ENCODE peak calls at places on chromosomes 11 and 22, in nine cellular contexts. One of them, this sample, is unnamed.

GRCh38 chr11:46637546-46637945 is 20.2 kb downstream of the ATG13 start:
- DNase-seq in suprapubic skin: no peak
- DNase-seq in lower leg skin: no peak
- DNase-seq in Caco-2: no peak
- DNase-seq in esophagus squamous epithelium: no peak
- DNase-seq in CD8-positive, alpha-beta T cell: no peak
- DNase-seq in spleen: no peak
- DNase-seq in retinal pigment epithelial cell: no peak
- DNase-seq in cardiac muscle cell: no peak
- DNase-seq in this sample: no peak

GRCh38 chr11:44011797-44012196 is 36.0 kb upstream of the ACCSL start:
- DNase-seq in spleen: no peak
- DNase-seq in esophagus squamous epithelium: no peak
- DNase-seq in cardiac muscle cell: no peak
- DNase-seq in retinal pigment epithelial cell: no peak
- DNase-seq in CD8-positive, alpha-beta T cell: no peak
- DNase-seq in lower leg skin: no peak
- DNase-seq in Caco-2: no peak
- DNase-seq in suprapubic skin: no peak
- DNase-seq in this sample: no peak

GRCh38 chr11:27392715-27393114 is 29.7 kb upstream of the CCDC34 start:
- DNase-seq in cardiac muscle cell: peak
- DNase-seq in Caco-2: peak
- DNase-seq in suprapubic skin: no peak
- DNase-seq in esophagus squamous epithelium: no peak
- DNase-seq in spleen: no peak
- DNase-seq in CD8-positive, alpha-beta T cell: no peak
- DNase-seq in lower leg skin: no peak
- DNase-seq in retinal pigment epithelial cell: no peak
- DNase-seq in this sample: peak

GRCh38 chr11:29527391-29527936 is 489.4 kb downstream of the KCNA4 start:
- DNase-seq in esophagus squamous epithelium: no peak
- DNase-seq in cardiac muscle cell: no peak
- DNase-seq in spleen: no peak
- DNase-seq in CD8-positive, alpha-beta T cell: no peak
- DNase-seq in retinal pigment epithelial cell: peak
- DNase-seq in Caco-2: no peak
- DNase-seq in suprapubic skin: no peak
- DNase-seq in lower leg skin: no peak
- DNase-seq in this sample: peak

GRCh38 chr22:40585205-40585778 is 51.2 kb downstream of the MRTFA start:
- DNase-seq in Caco-2: no peak
- DNase-seq in CD8-positive, alpha-beta T cell: no peak
- DNase-seq in cardiac muscle cell: no peak
- DNase-seq in esophagus squamous epithelium: no peak
- DNase-seq in suprapubic skin: no peak
- DNase-seq in lower leg skin: no peak
- DNase-seq in retinal pigment epithelial cell: no peak
- DNase-seq in spleen: no peak
- DNase-seq in this sample: no peak

GRCh38 chr11:95923441-95923729 is 522 bp downstream of the MTMR2 start:
- DNase-seq in esophagus squamous epithelium: no peak
- DNase-seq in suprapubic skin: no peak
- DNase-seq in CD8-positive, alpha-beta T cell: no peak
- DNase-seq in lower leg skin: no peak
- DNase-seq in cardiac muscle cell: no peak
- DNase-seq in spleen: no peak
- DNase-seq in Caco-2: no peak
- DNase-seq in retinal pigment epithelial cell: no peak
- DNase-seq in this sample: no peak

GRCh38 chr11:13681470-13681869 is 13.0 kb downstream of the FAR1 start:
- DNase-seq in esophagus squamous epithelium: no peak
- DNase-seq in spleen: no peak
- DNase-seq in CD8-positive, alpha-beta T cell: no peak
- DNase-seq in Caco-2: no peak
- DNase-seq in retinal pigment epithelial cell: no peak
- DNase-seq in cardiac muscle cell: no peak
- DNase-seq in lower leg skin: no peak
- DNase-seq in suprapubic skin: no peak
- DNase-seq in this sample: no peak

GRCh38 chr11:83831929-83832328 is 545.8 kb upstream of the CCDC90B start:
- DNase-seq in retinal pigment epithelial cell: no peak
- DNase-seq in Caco-2: no peak
- DNase-seq in spleen: no peak
- DNase-seq in CD8-positive, alpha-beta T cell: no peak
- DNase-seq in cardiac muscle cell: no peak
- DNase-seq in esophagus squamous epithelium: no peak
- DNase-seq in lower leg skin: no peak
- DNase-seq in suprapubic skin: no peak
- DNase-seq in this sample: no peak

GRCh38 chr11:117905524-117905923 is 23.7 kb downstream of the TMPRSS13 start:
- DNase-seq in cardiac muscle cell: no peak
- DNase-seq in CD8-positive, alpha-beta T cell: no peak
- DNase-seq in retinal pigment epithelial cell: no peak
- DNase-seq in lower leg skin: no peak
- DNase-seq in suprapubic skin: no peak
- DNase-seq in esophagus squamous epithelium: no peak
- DNase-seq in Caco-2: peak
- DNase-seq in spleen: no peak
- DNase-seq in this sample: no peak

GRCh38 chr11:111930472-111930871 is 6.7 kb upstream of the DIXDC1 start:
- DNase-seq in cardiac muscle cell: no peak
- DNase-seq in Caco-2: no peak
- DNase-seq in esophagus squamous epithelium: no peak
- DNase-seq in lower leg skin: no peak
- DNase-seq in CD8-positive, alpha-beta T cell: no peak
- DNase-seq in retinal pigment epithelial cell: no peak
- DNase-seq in suprapubic skin: no peak
- DNase-seq in spleen: no peak
- DNase-seq in this sample: no peak

GRCh38 chr11:118605116-118605867 is 2.1 kb upstream of the PHLDB1 start:
- DNase-seq in spleen: peak
- DNase-seq in cardiac muscle cell: peak
- DNase-seq in esophagus squamous epithelium: no peak
- DNase-seq in retinal pigment epithelial cell: no peak
- DNase-seq in suprapubic skin: peak
- DNase-seq in lower leg skin: peak
- DNase-seq in CD8-positive, alpha-beta T cell: no peak
- DNase-seq in Caco-2: no peak
- DNase-seq in this sample: no peak

GRCh38 chr11:80955588-80955987 is 1514.8 kb upstream of the TENM4 start:
- DNase-seq in spleen: no peak
- DNase-seq in suprapubic skin: no peak
- DNase-seq in esophagus squamous epithelium: no peak
- DNase-seq in cardiac muscle cell: no peak
- DNase-seq in CD8-positive, alpha-beta T cell: no peak
- DNase-seq in Caco-2: no peak
- DNase-seq in lower leg skin: no peak
- DNase-seq in retinal pigment epithelial cell: no peak
- DNase-seq in this sample: no peak

GRCh38 chr11:69352715-69353325 is 58.9 kb downstream of the MYEOV start:
- DNase-seq in lower leg skin: peak
- DNase-seq in Caco-2: no peak
- DNase-seq in esophagus squamous epithelium: no peak
- DNase-seq in retinal pigment epithelial cell: peak
- DNase-seq in suprapubic skin: no peak
- DNase-seq in CD8-positive, alpha-beta T cell: no peak
- DNase-seq in cardiac muscle cell: no peak
- DNase-seq in spleen: no peak
- DNase-seq in this sample: no peak

GRCh38 chr11:110336054-110336453 is 39.6 kb upstream of the RDX start:
- DNase-seq in esophagus squamous epithelium: no peak
- DNase-seq in suprapubic skin: no peak
- DNase-seq in Caco-2: no peak
- DNase-seq in cardiac muscle cell: no peak
- DNase-seq in spleen: no peak
- DNase-seq in retinal pigment epithelial cell: no peak
- DNase-seq in lower leg skin: no peak
- DNase-seq in CD8-positive, alpha-beta T cell: no peak
- DNase-seq in this sample: no peak

GRCh38 chr22:26487996-26488395 is 4.3 kb downstream of the SRRD start:
- DNase-seq in cardiac muscle cell: no peak
- DNase-seq in Caco-2: no peak
- DNase-seq in suprapubic skin: no peak
- DNase-seq in retinal pigment epithelial cell: no peak
- DNase-seq in esophagus squamous epithelium: no peak
- DNase-seq in CD8-positive, alpha-beta T cell: no peak
- DNase-seq in lower leg skin: no peak
- DNase-seq in spleen: no peak
- DNase-seq in this sample: no peak

GRCh38 chr11:45154276-45154675 is 7.8 kb downstream of the PRDM11 start:
- DNase-seq in esophagus squamous epithelium: no peak
- DNase-seq in cardiac muscle cell: no peak
- DNase-seq in Caco-2: no peak
- DNase-seq in lower leg skin: no peak
- DNase-seq in spleen: peak
- DNase-seq in suprapubic skin: no peak
- DNase-seq in retinal pigment epithelial cell: no peak
- DNase-seq in CD8-positive, alpha-beta T cell: no peak
- DNase-seq in this sample: no peak

GRCh38 chr22:42814215-42814614 is 42.9 kb downstream of the ARFGAP3 start:
- DNase-seq in lower leg skin: no peak
- DNase-seq in cardiac muscle cell: no peak
- DNase-seq in spleen: no peak
- DNase-seq in CD8-positive, alpha-beta T cell: no peak
- DNase-seq in esophagus squamous epithelium: no peak
- DNase-seq in suprapubic skin: no peak
- DNase-seq in Caco-2: no peak
- DNase-seq in retinal pigment epithelial cell: no peak
- DNase-seq in this sample: peak

GRCh38 chr22:31945478-31945815 is 1.1 kb downstream of the YWHAH start:
- DNase-seq in spleen: no peak
- DNase-seq in retinal pigment epithelial cell: no peak
- DNase-seq in cardiac muscle cell: no peak
- DNase-seq in lower leg skin: no peak
- DNase-seq in CD8-positive, alpha-beta T cell: no peak
- DNase-seq in suprapubic skin: no peak
- DNase-seq in esophagus squamous epithelium: no peak
- DNase-seq in Caco-2: no peak
- DNase-seq in this sample: no peak

GRCh38 chr11:121210445-121210970 is 82.1 kb upstream of the SC5D start:
- DNase-seq in lower leg skin: no peak
- DNase-seq in CD8-positive, alpha-beta T cell: no peak
- DNase-seq in suprapubic skin: no peak
- DNase-seq in cardiac muscle cell: no peak
- DNase-seq in retinal pigment epithelial cell: no peak
- DNase-seq in spleen: no peak
- DNase-seq in Caco-2: no peak
- DNase-seq in esophagus squamous epithelium: no peak
- DNase-seq in this sample: no peak

GRCh38 chr11:14537134-14537599 is 17.0 kb upstream of the PSMA1 start:
- DNase-seq in esophagus squamous epithelium: no peak
- DNase-seq in CD8-positive, alpha-beta T cell: peak
- DNase-seq in spleen: no peak
- DNase-seq in retinal pigment epithelial cell: no peak
- DNase-seq in cardiac muscle cell: peak
- DNase-seq in Caco-2: no peak
- DNase-seq in lower leg skin: no peak
- DNase-seq in suprapubic skin: no peak
- DNase-seq in this sample: no peak

GRCh38 chr11:102111787-102112653 is 1.8 kb downstream of the YAP1 start:
- DNase-seq in cardiac muscle cell: peak
- DNase-seq in Caco-2: no peak
- DNase-seq in lower leg skin: peak
- DNase-seq in esophagus squamous epithelium: no peak
- DNase-seq in spleen: no peak
- DNase-seq in CD8-positive, alpha-beta T cell: no peak
- DNase-seq in suprapubic skin: no peak
- DNase-seq in retinal pigment epithelial cell: peak
- DNase-seq in this sample: no peak

GRCh38 chr11:63536669-63537292 is at the start of gene PLAAT4:
- DNase-seq in lower leg skin: no peak
- DNase-seq in retinal pigment epithelial cell: no peak
- DNase-seq in cardiac muscle cell: no peak
- DNase-seq in suprapubic skin: no peak
- DNase-seq in CD8-positive, alpha-beta T cell: no peak
- DNase-seq in esophagus squamous epithelium: no peak
- DNase-seq in Caco-2: no peak
- DNase-seq in spleen: no peak
- DNase-seq in this sample: no peak
- H3K4me3 ChIP-seq in lower leg skin: no peak
- H3K4me3 ChIP-seq in retinal pigment epithelial cell: no peak
- H3K4me3 ChIP-seq in cardiac muscle cell: no peak
- H3K4me3 ChIP-seq in suprapubic skin: peak
- H3K4me3 ChIP-seq in CD8-positive, alpha-beta T cell: peak
- H3K4me3 ChIP-seq in esophagus squamous epithelium: peak
- H3K4me3 ChIP-seq in Caco-2: no peak
- H3K4me3 ChIP-seq in spleen: peak
- H3K4me3 ChIP-seq in this sample: no peak

GRCh38 chr22:47168900-47169800 is 406.7 kb downstream of the TBC1D22A start:
- DNase-seq in suprapubic skin: peak
- DNase-seq in lower leg skin: no peak
- DNase-seq in esophagus squamous epithelium: no peak
- DNase-seq in retinal pigment epithelial cell: no peak
- DNase-seq in cardiac muscle cell: no peak
- DNase-seq in CD8-positive, alpha-beta T cell: no peak
- DNase-seq in spleen: peak
- DNase-seq in Caco-2: peak
- DNase-seq in this sample: no peak
- TF ChIP-seq CTCF in suprapubic skin: no peak
- TF ChIP-seq CTCF in lower leg skin: no peak
- TF ChIP-seq CTCF in esophagus squamous epithelium: no peak
- TF ChIP-seq CTCF in retinal pigment epithelial cell: peak
- TF ChIP-seq CTCF in cardiac muscle cell: peak
- TF ChIP-seq CTCF in CD8-positive, alpha-beta T cell: no peak
- TF ChIP-seq CTCF in spleen: no peak
- TF ChIP-seq CTCF in Caco-2: peak
- TF ChIP-seq CTCF in this sample: peak

GRCh38 chr11:124778281-124778680 is 16.2 kb upstream of the ESAM start:
- DNase-seq in spleen: no peak
- DNase-seq in Caco-2: no peak
- DNase-seq in CD8-positive, alpha-beta T cell: no peak
- DNase-seq in retinal pigment epithelial cell: no peak
- DNase-seq in cardiac muscle cell: no peak
- DNase-seq in esophagus squamous epithelium: no peak
- DNase-seq in suprapubic skin: no peak
- DNase-seq in lower leg skin: no peak
- DNase-seq in this sample: no peak
- H3K4me3 ChIP-seq in spleen: no peak
- H3K4me3 ChIP-seq in Caco-2: no peak
- H3K4me3 ChIP-seq in CD8-positive, alpha-beta T cell: no peak
- H3K4me3 ChIP-seq in retinal pigment epithelial cell: no peak
- H3K4me3 ChIP-seq in cardiac muscle cell: no peak
- H3K4me3 ChIP-seq in esophagus squamous epithelium: no peak
- H3K4me3 ChIP-seq in suprapubic skin: no peak
- H3K4me3 ChIP-seq in lower leg skin: no peak
- H3K4me3 ChIP-seq in this sample: no peak

GRCh38 chr11:114736806-114737205 is 58.5 kb downstream of the NXPE2 start:
- DNase-seq in suprapubic skin: no peak
- DNase-seq in CD8-positive, alpha-beta T cell: no peak
- DNase-seq in lower leg skin: no peak
- DNase-seq in spleen: no peak
- DNase-seq in retinal pigment epithelial cell: no peak
- DNase-seq in cardiac muscle cell: no peak
- DNase-seq in Caco-2: no peak
- DNase-seq in esophagus squamous epithelium: no peak
- DNase-seq in this sample: no peak

DNA sequence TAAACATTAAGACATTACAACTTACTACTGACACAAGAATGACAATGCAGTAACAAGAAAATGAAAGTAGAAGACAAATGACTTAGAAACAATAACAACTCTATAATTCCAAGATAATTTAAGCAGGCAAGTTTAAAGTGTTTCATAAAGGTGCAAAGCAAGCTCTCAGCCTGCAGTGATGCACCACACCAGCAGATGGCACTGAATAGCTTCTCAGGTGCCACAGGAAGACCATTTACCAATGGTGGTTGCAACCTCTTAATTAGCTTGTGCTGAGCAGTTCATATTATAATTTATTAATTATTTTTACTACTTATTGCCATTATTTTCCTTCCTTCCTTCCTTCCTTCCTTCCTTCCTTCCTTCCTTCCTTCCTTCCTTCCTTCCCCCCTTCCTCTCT is 60.6 kb downstream of the NXPE2 start:
- DNase-seq in spleen: no peak
- DNase-seq in lower leg skin: peak
- DNase-seq in Caco-2: peak
- DNase-seq in esophagus squamous epithelium: no peak
- DNase-seq in retinal pigment epithelial cell: no peak
- DNase-seq in CD8-positive, alpha-beta T cell: no peak
- DNase-seq in cardiac muscle cell: peak
- DNase-seq in suprapubic skin: no peak
- DNase-seq in this sample: peak
- TF ChIP-seq CTCF in spleen: no peak
- TF ChIP-seq CTCF in lower leg skin: no peak
- TF ChIP-seq CTCF in Caco-2: peak
- TF ChIP-seq CTCF in esophagus squamous epithelium: peak
- TF ChIP-seq CTCF in retinal pigment epithelial cell: peak
- TF ChIP-seq CTCF in CD8-positive, alpha-beta T cell: peak
- TF ChIP-seq CTCF in cardiac muscle cell: peak
- TF ChIP-seq CTCF in suprapubic skin: peak
- TF ChIP-seq CTCF in this sample: peak